ENCODE peak calls at places on chromosomes 13 and 19, in four cellular contexts. Y is tibial nerve, B is upper lobe of left lung, L is esophagus muscularis mucosa. P is an unnamed sample.

GRCh38 chr13:92806215-92806614 is 420.4 kb upstream of the GPC6 start:
- DNase-seq in Y (no peak), B (no peak), L (no peak), P (no peak)

GRCh38 chr19:55253842-55254624 is 4.8 kb downstream of the PPP6R1 start:
- DNase-seq in Y (no peak), B (no peak), L (no peak), P (no peak)

GRCh38 chr19:47541507-47541906 is 26.6 kb upstream of the NAPA start:
- DNase-seq in Y (no peak), B (no peak), L (no peak), P (no peak)

GRCh38 chr19:49255674-49256073 is 69.3 kb downstream of the SLC6A16 start:
- DNase-seq in Y (no peak), B (no peak), L (no peak), P (no peak)

GRCh38 chr19:16895467-16896097 is 6.8 kb downstream of the F2RL3 start:
- DNase-seq in Y (no peak), B (peak), L (no peak), P (no peak)

GRCh38 chr13:27487776-27488175 is 37.4 kb upstream of the MTIF3 start:
- DNase-seq in Y (no peak), B (no peak), L (no peak), P (no peak)

GRCh38 chr13:33260168-33261098 is 25.1 kb downstream of the STARD13 start:
- DNase-seq in Y (no peak), B (no peak), L (no peak), P (peak)

GRCh38 chr13:112078879-112079526 is 12.1 kb downstream of the SOX1 start:
- DNase-seq in Y (no peak), B (no peak), L (no peak), P (no peak)

GRCh38 chr19:50358483-50359431 is 6.7 kb downstream of the NAPSA start:
- DNase-seq in Y (no peak), B (peak), L (no peak), P (no peak)

GRCh38 chr13:77406644-77407440 is 79.9 kb upstream of the MYCBP2 start:
- DNase-seq in Y (no peak), B (no peak), L (no peak), P (no peak)

GRCh38 chr13:112996671-112997091 is 27.7 kb downstream of the MCF2L start:
- DNase-seq in Y (no peak), B (peak), L (no peak), P (no peak)

GRCh38 chr19:52527954-52528326 is 472 bp downstream of the ZNF808 start:
- DNase-seq in Y (no peak), B (peak), L (no peak), P (no peak)

GRCh38 chr19:4064551-4065260 is 2.0 kb downstream of the ZBTB7A start:
- DNase-seq in Y (no peak), B (peak), L (no peak), P (no peak)

GRCh38 chr13:110336681-110337080 is 29.6 kb downstream of the COL4A2 start:
- DNase-seq in Y (no peak), B (no peak), L (no peak), P (no peak)

GRCh38 chr13:101570410-101570809 is 117.9 kb downstream of the ITGBL1 start:
- DNase-seq in Y (no peak), B (no peak), L (no peak), P (no peak)

GRCh38 chr19:39998511-39998910 is 1.7 kb downstream of the ZNF546 start:
- DNase-seq in Y (no peak), B (no peak), L (no peak), P (no peak)

GRCh38 chr19:7468840-7469239 is 20.0 kb downstream of the PEX11G start:
- DNase-seq in Y (no peak), B (no peak), L (no peak), P (no peak)

GRCh38 chr19:49061445-49061844 is 3.2 kb downstream of the NTF4 start:
- DNase-seq in Y (no peak), B (peak), L (no peak), P (no peak)

GRCh38 chr19:46898731-46899130 is 37.9 kb downstream of the ARHGAP35 start:
- DNase-seq in Y (no peak), B (no peak), L (no peak), P (no peak)

GRCh38 chr19:50432221-50432626 is 468 bp upstream of the MYBPC2 start:
- DNase-seq in Y (no peak), B (no peak), L (no peak), P (no peak)

GRCh38 chr19:38095411-38096308 is 128.4 kb downstream of the DPF1 start:
- DNase-seq in Y (peak), B (no peak), L (no peak), P (peak)

GRCh38 chr13:75384881-75385707 is 96.9 kb downstream of the TBC1D4 start:
- DNase-seq in Y (no peak), B (no peak), L (no peak), P (no peak)

GRCh38 chr13:45564108-45564507 is 51.4 kb downstream of the ERICH6B start:
- DNase-seq in Y (no peak), B (no peak), L (no peak), P (peak)

GRCh38 chr13:54660277-54660676 is 1631.7 kb downstream of the OLFM4 start:
- DNase-seq in Y (no peak), B (peak), L (no peak), P (no peak)

GRCh38 chr13:102187313-102187712 is 214.5 kb downstream of the FGF14 start:
- DNase-seq in Y (no peak), B (no peak), L (no peak), P (no peak)

GRCh38 chr13:96053003-96053703 is at the start of gene UGGT2:
- DNase-seq in Y (peak), B (peak), L (peak), P (peak)

GRCh38 chr13:30615851-30616311 is 1.8 kb upstream of the USPL1 start:
- DNase-seq in Y (peak), B (no peak), L (no peak), P (peak)

GRCh38 chr13:30618186-30618937 is 642 bp downstream of the USPL1 start:
- DNase-seq in Y (no peak), B (no peak), L (no peak), P (peak)

GRCh38 chr13:30616927-30617314 is 799 bp upstream of the USPL1 start:
- DNase-seq in Y (peak), B (no peak), L (peak), P (peak)

GRCh38 chr13:30618938-30619289 is 1.2 kb downstream of the USPL1 start:
- DNase-seq in Y (no peak), B (no peak), L (no peak), P (no peak)

GRCh38 chr13:30617315-30618185 is at the start of gene USPL1:
- DNase-seq in Y (peak), B (peak), L (peak), P (peak)
- TF ChIP-seq EP300 in Y (peak), B (no peak), L (peak), P (peak)

GRCh38 chr19:45717131-45717982 is 13.3 kb downstream of the FBXO46 start:
- DNase-seq in Y (peak), B (peak), L (peak), P (peak)
- TF ChIP-seq EP300 in Y (peak), B (no peak), L (no peak), P (no peak)

GRCh38 chr19:2427323-2428026 is at the start of gene TIMM13:
- DNase-seq in Y (peak), B (peak), L (peak), P (peak)
- TF ChIP-seq EP300 in Y (peak), B (no peak), L (no peak), P (peak)

GRCh38 chr13:106348032-106348431 is 187.4 kb downstream of the EFNB2 start:
- DNase-seq in Y (no peak), B (no peak), L (no peak), P (no peak)
- TF ChIP-seq EP300 in Y (no peak), B (no peak), L (no peak), P (no peak)

GRCh38 chr19:34733826-34734600 is at the start of gene ZNF181:
- DNase-seq in Y (peak), B (peak), L (peak), P (peak)
- TF ChIP-seq EP300 in Y (peak), B (no peak), L (peak), P (no peak)

GRCh38 chr19:44807652-44808462 is 1.0 kb upstream of the BCAM start:
- DNase-seq in Y (peak), B (no peak), L (no peak), P (peak)
- TF ChIP-seq EP300 in Y (no peak), B (no peak), L (no peak), P (no peak)

GRCh38 chr13:22517544-22517943 is 663.2 kb upstream of the SGCG start:
- DNase-seq in Y (no peak), B (no peak), L (no peak), P (no peak)
- TF ChIP-seq EP300 in Y (no peak), B (no peak), L (no peak), P (no peak)